ENCODE peak calls at places on chromosome 6, in eight cellular contexts. K is vagina, W is body of pancreas, E is A549, T is HFF-Myc, D is neural crest cell, O is GM13977, G is adrenal gland. F is an unnamed sample.

GRCh38 chr6:132530293-132530974 is 7.6 kb upstream of the TAAR9 start:
- DNase-seq in K (no peak), W (peak), E (no peak), T (peak), D (peak), O (peak), G (peak), F (peak)

GRCh38 chr6:40249935-40250334 is 315.7 kb upstream of the MOCS1 start:
- DNase-seq in K (no peak), W (no peak), E (no peak), T (no peak), D (no peak), O (no peak), G (no peak), F (no peak)

GRCh38 chr6:13762648-13763441 is 51.2 kb upstream of the RANBP9 start:
- DNase-seq in K (no peak), W (no peak), E (no peak), T (no peak), D (no peak), O (peak), G (no peak), F (peak)

GRCh38 chr6:134519456-134519855 is 201.5 kb upstream of the SGK1 start:
- DNase-seq in K (no peak), W (no peak), E (no peak), T (no peak), D (no peak), O (no peak), G (peak), F (no peak)

GRCh38 chr6:95690328-95690727 is 113.0 kb downstream of the MANEA start:
- DNase-seq in K (no peak), W (no peak), E (no peak), T (no peak), D (no peak), O (no peak), G (no peak), F (no peak)

GRCh38 chr6:136169356-136169755 is 80.8 kb downstream of the MTFR2 start:
- DNase-seq in K (no peak), W (no peak), E (no peak), T (no peak), D (no peak), O (no peak), G (no peak), F (no peak)

GRCh38 chr6:84428300-84428907 is 201.0 kb upstream of the CEP162 start:
- DNase-seq in K (no peak), W (peak), E (peak), T (peak), D (peak), O (peak), G (peak), F (no peak)

GRCh38 chr6:139743629-139744028 is 369.2 kb upstream of the CITED2 start:
- DNase-seq in K (no peak), W (no peak), E (peak), T (no peak), D (no peak), O (no peak), G (no peak), F (no peak)

GRCh38 chr6:169723200-169723909 is 945 bp downstream of the PHF10 start:
- DNase-seq in K (peak), W (peak), E (peak), T (no peak), D (peak), O (peak), G (peak), F (no peak)

GRCh38 chr6:34322732-34323131 is 69.7 kb downstream of the NUDT3 start:
- DNase-seq in K (no peak), W (no peak), E (no peak), T (no peak), D (no peak), O (no peak), G (no peak), F (no peak)

GRCh38 chr6:110699780-110700179 is 115.5 kb downstream of the CDK19 start:
- DNase-seq in K (no peak), W (no peak), E (no peak), T (no peak), D (no peak), O (no peak), G (no peak), F (no peak)

GRCh38 chr6:111276736-111277135 is 189.4 kb downstream of the SLC16A10 start:
- DNase-seq in K (no peak), W (no peak), E (no peak), T (no peak), D (no peak), O (no peak), G (no peak), F (no peak)

GRCh38 chr6:51531623-51532022 is 555.8 kb downstream of the PKHD1 start:
- DNase-seq in K (no peak), W (no peak), E (no peak), T (no peak), D (no peak), O (no peak), G (no peak), F (no peak)

GRCh38 chr6:161701051-161701450 is 427.2 kb upstream of the AGPAT4 start:
- DNase-seq in K (no peak), W (no peak), E (no peak), T (no peak), D (no peak), O (no peak), G (no peak), F (no peak)

GRCh38 chr6:34664270-34664971 is 32.1 kb downstream of the ILRUN start:
- DNase-seq in K (no peak), W (no peak), E (no peak), T (no peak), D (no peak), O (no peak), G (no peak), F (no peak)

GRCh38 chr6:148272597-148272996 is 70.0 kb upstream of the SASH1 start:
- DNase-seq in K (no peak), W (no peak), E (no peak), T (no peak), D (no peak), O (no peak), G (no peak), F (no peak)

GRCh38 chr6:35476004-35476403 is 7.8 kb downstream of the RPL10A start:
- DNase-seq in K (no peak), W (no peak), E (no peak), T (no peak), D (no peak), O (peak), G (no peak), F (no peak)

GRCh38 chr6:147203311-147204059 is 732 bp upstream of the STXBP5 start:
- DNase-seq in K (no peak), W (peak), E (peak), T (no peak), D (peak), O (peak), G (peak), F (peak)

GRCh38 chr6:141117869-141118268 is 1014.9 kb upstream of the GJE1 start:
- DNase-seq in K (no peak), W (no peak), E (no peak), T (no peak), D (no peak), O (no peak), G (no peak), F (no peak)

GRCh38 chr6:155244434-155244833 is 19.4 kb upstream of the CLDN20 start:
- DNase-seq in K (no peak), W (no peak), E (no peak), T (no peak), D (no peak), O (no peak), G (no peak), F (no peak)

GRCh38 chr6:166026586-166027126 is 141.0 kb downstream of the TBXT start:
- DNase-seq in K (no peak), W (no peak), E (no peak), T (no peak), D (no peak), O (no peak), G (no peak), F (no peak)

GRCh38 chr6:167305796-167306195 is 14.7 kb downstream of the UNC93A start:
- DNase-seq in K (no peak), W (no peak), E (no peak), T (no peak), D (no peak), O (no peak), G (no peak), F (no peak)

GRCh38 chr6:151704383-151704782 is 103.1 kb upstream of the ESR1 start:
- DNase-seq in K (no peak), W (no peak), E (no peak), T (no peak), D (no peak), O (no peak), G (no peak), F (no peak)

GRCh38 chr6:17724341-17724740 is 17.6 kb upstream of the NUP153 start:
- DNase-seq in K (no peak), W (no peak), E (no peak), T (no peak), D (no peak), O (no peak), G (no peak), F (no peak)

GRCh38 chr6:100343678-100344077 is 121.0 kb downstream of the SIM1 start:
- DNase-seq in K (no peak), W (no peak), E (no peak), T (no peak), D (no peak), O (no peak), G (no peak), F (no peak)

GRCh38 chr6:22880686-22881433 is 311.5 kb downstream of the HDGFL1 start:
- DNase-seq in K (no peak), W (no peak), E (peak), T (peak), D (no peak), O (no peak), G (no peak), F (peak)

GRCh38 chr6:44286747-44287146 is 16.5 kb downstream of the TMEM151B start:
- DNase-seq in K (no peak), W (no peak), E (no peak), T (no peak), D (no peak), O (no peak), G (no peak), F (no peak)

GRCh38 chr6:100988391-100988999 is 107.4 kb upstream of the ASCC3 start:
- DNase-seq in K (no peak), W (no peak), E (no peak), T (no peak), D (no peak), O (no peak), G (no peak), F (no peak)

GRCh38 chr6:48541669-48542068 is 430.7 kb upstream of the PTCHD4 start:
- DNase-seq in K (no peak), W (no peak), E (no peak), T (no peak), D (no peak), O (no peak), G (no peak), F (no peak)

GRCh38 chr6:108684809-108685329 is 124.2 kb downstream of the FOXO3 start:
- DNase-seq in K (no peak), W (no peak), E (no peak), T (peak), D (no peak), O (no peak), G (no peak), F (no peak)

GRCh38 chr6:143059616-143060353 is 904 bp upstream of the AIG1 start:
- DNase-seq in K (no peak), W (no peak), E (no peak), T (peak), D (no peak), O (peak), G (no peak), F (peak)

GRCh38 chr6:146860583-146860982 is 261.8 kb downstream of the ADGB start:
- DNase-seq in K (no peak), W (no peak), E (no peak), T (no peak), D (no peak), O (no peak), G (peak), F (no peak)

GRCh38 chr6:95242560-95242959 is 334.8 kb upstream of the MANEA start:
- DNase-seq in K (no peak), W (no peak), E (no peak), T (no peak), D (no peak), O (no peak), G (no peak), F (no peak)

GRCh38 chr6:37982320-37982719 is 162.8 kb downstream of the ZFAND3 start:
- DNase-seq in K (no peak), W (no peak), E (no peak), T (no peak), D (no peak), O (no peak), G (no peak), F (no peak)

GRCh38 chr6:37987008-37987407 is 167.5 kb downstream of the ZFAND3 start:
- DNase-seq in K (no peak), W (no peak), E (peak), T (no peak), D (no peak), O (no peak), G (no peak), F (no peak)

GRCh38 chr6:37985355-37985754 is 165.8 kb downstream of the ZFAND3 start:
- DNase-seq in K (no peak), W (no peak), E (no peak), T (no peak), D (no peak), O (no peak), G (no peak), F (no peak)

GRCh38 chr6:37983720-37984501 is 164.4 kb downstream of the ZFAND3 start:
- DNase-seq in K (no peak), W (no peak), E (no peak), T (no peak), D (no peak), O (no peak), G (no peak), F (no peak)

DNA sequence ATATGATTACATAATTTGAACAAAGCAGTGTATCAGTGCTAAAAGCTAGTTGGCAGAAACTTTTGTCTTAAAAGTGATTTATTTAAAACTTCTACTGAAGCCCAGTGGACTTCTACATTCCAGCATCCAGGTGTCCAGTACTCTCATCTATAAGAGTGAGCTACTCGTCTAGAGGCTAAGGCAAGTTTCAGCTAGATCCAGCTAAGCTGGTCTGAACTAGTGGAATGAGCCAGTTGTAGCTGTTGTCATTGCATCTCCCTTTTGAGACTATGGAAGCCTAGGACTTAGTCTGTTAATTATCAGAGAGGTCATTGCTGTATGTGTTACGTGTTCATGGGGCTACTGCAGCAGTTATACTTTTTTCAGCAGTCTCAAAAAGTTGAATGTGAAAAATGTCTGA is 165.1 kb downstream of the ZFAND3 start:
- DNase-seq in K (no peak), W (no peak), E (no peak), T (no peak), D (no peak), O (no peak), G (no peak), F (no peak)
- TF ChIP-seq CTCF in K (no peak), W (no peak), E (no peak), T (no peak), D (no peak), O (no peak), G (no peak), F (no peak)

GRCh38 chr6:124967444-124967843 is 5.2 kb downstream of the RNF217 start:
- DNase-seq in K (no peak), W (no peak), E (no peak), T (no peak), D (no peak), O (no peak), G (no peak), F (no peak)
- TF ChIP-seq CTCF in K (no peak), W (no peak), E (no peak), T (no peak), D (no peak), O (no peak), G (no peak), F (no peak)

GRCh38 chr6:119129148-119129967 is 50.9 kb upstream of the FAM184A start:
- DNase-seq in K (no peak), W (no peak), E (peak), T (peak), D (peak), O (peak), G (no peak), F (no peak)

GRCh38 chr6:119129968-119130484 is 51.6 kb upstream of the FAM184A start:
- DNase-seq in K (no peak), W (peak), E (no peak), T (no peak), D (no peak), O (no peak), G (no peak), F (no peak)

GRCh38 chr6:119126826-119127225 is 48.4 kb upstream of the FAM184A start:
- DNase-seq in K (no peak), W (no peak), E (no peak), T (no peak), D (no peak), O (no peak), G (no peak), F (no peak)

GRCh38 chr6:119127627-119128026 is 49.2 kb upstream of the FAM184A start:
- DNase-seq in K (no peak), W (no peak), E (no peak), T (no peak), D (no peak), O (no peak), G (no peak), F (no peak)

GRCh38 chr6:119128252-119128912 is 49.9 kb upstream of the FAM184A start:
- DNase-seq in K (no peak), W (no peak), E (no peak), T (no peak), D (no peak), O (no peak), G (no peak), F (no peak)
- TF ChIP-seq CTCF in K (no peak), W (no peak), E (no peak), T (no peak), D (no peak), O (no peak), G (no peak), F (no peak)

DNA sequence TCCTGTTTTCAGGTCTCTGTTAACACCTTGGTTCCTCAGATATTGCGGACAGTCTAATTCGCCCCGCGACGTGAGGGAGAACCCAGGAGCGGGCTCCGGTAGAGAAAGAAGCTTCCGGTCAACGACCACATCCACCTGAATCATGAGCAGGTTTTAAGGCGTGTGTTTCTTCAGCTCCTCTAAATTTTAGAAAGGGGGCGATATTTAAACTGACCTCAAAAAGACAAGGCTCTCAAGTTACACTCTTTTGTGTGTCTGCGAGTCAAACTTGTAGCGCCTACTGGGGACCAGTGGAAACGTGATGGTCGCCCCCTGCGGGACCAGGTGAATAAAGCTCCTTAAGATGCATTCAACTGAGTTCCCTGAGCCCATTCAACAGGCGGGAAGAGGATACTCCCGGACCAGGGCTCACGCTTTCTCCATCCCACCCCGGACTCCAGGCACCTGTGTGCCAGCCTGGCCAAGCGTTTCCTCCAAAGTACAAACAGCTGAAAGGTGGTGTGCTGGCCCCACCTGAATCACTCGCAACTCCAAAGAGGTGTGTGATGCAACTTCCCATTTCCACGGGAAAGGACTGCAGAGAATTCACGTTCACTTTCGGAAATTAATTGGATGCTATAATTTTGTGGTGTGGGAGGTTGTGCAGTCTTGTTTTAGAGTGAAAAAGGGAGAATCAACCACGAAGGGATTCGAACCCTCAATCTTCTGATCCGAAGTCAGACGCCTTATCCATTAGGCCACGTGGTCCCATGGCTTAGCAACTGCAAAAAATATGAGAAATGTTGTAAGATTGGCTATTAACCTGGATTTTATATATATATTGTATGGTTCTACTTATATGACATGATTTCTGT is 17.0 kb downstream of the GPX5 start:
- DNase-seq in K (no peak), W (peak), E (peak), T (peak), D (peak), O (peak), G (no peak), F (peak)
- TF ChIP-seq CTCF in K (no peak), W (peak), E (peak), T (peak), D (peak), O (peak), G (peak), F (peak)

GRCh38 chr6:130322673-130323268 is 43.0 kb upstream of the TMEM200A start:
- DNase-seq in K (no peak), W (peak), E (no peak), T (peak), D (peak), O (peak), G (peak), F (peak)
- TF ChIP-seq CTCF in K (peak), W (peak), E (peak), T (peak), D (peak), O (peak), G (peak), F (peak)

DNA sequence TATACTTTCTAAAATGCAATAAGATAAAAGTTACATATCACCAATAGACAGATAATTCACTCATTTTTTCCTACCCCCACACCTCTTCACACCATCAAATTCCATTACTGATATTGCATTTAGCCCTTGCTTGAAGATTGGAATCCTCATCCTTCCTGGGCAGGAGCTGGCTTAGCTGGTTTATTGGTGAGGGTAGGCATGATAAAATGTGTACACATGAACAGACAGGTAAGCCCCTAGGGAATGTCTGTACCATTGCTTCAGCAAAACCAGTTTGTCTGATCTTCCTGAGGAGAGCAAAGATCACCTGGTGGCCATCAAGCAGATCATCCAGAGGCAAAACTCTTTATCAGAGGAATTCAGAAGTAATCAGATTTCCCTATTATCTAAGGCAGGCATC is 6.8 kb upstream of the FABP7 start:
- DNase-seq in K (no peak), W (no peak), E (no peak), T (no peak), D (no peak), O (no peak), G (no peak), F (no peak)
- TF ChIP-seq CTCF in K (no peak), W (no peak), E (no peak), T (no peak), D (peak), O (no peak), G (no peak), F (no peak)

GRCh38 chr6:158654960-158655485 is 5.2 kb downstream of the SYTL3 start:
- DNase-seq in K (no peak), W (no peak), E (no peak), T (no peak), D (no peak), O (no peak), G (peak), F (no peak)
- TF ChIP-seq CTCF in K (no peak), W (no peak), E (no peak), T (no peak), D (no peak), O (no peak), G (no peak), F (no peak)

F was measured in AG09319.